ENCODE peak calls at places on chromosomes 7 and 10, in ten cellular contexts. A is keratinocyte; U is GM23338; Y is GM23248; B is heart left ventricle; J is right lobe of liver; S is CD4-positive, CD25-positive, alpha-beta regulatory T cell; O is mesendoderm; Z is CD8-positive, alpha-beta memory T cell; Q is Peyer's patch. K is an unnamed sample.

GRCh38 chr7:141014091-141014490 is 661 bp downstream of the MRPS33 start:
- DNase-seq in A (no peak), U (peak; percentile 25), Y (peak; percentile 70), B (no peak), J (no peak), S (no peak), O (no peak), Z (no peak), Q (no peak), K (no peak)

GRCh38 chr7:42014625-42015412 is 222.2 kb downstream of the GLI3 start:
- DNase-seq in A (peak; percentile 23), U (peak; percentile 86), Y (peak; percentile 38), B (no peak), J (no peak), S (peak; percentile 56), O (peak; percentile 83), Z (no peak), Q (no peak), K (no peak)

GRCh38 chr10:100895346-100895745 is 17.4 kb upstream of the SLF2 start:
- DNase-seq in A (no peak), U (no peak), Y (no peak), B (no peak), J (no peak), S (no peak), O (no peak), Z (no peak), Q (no peak), K (no peak)

GRCh38 chr7:70764701-70765208 is 367.2 kb upstream of the GALNT17 start:
- DNase-seq in A (no peak), U (no peak), Y (no peak), B (no peak), J (no peak), S (no peak), O (no peak), Z (no peak), Q (no peak), K (no peak)

GRCh38 chr7:69823151-69823744 is 225.0 kb downstream of the AUTS2 start:
- DNase-seq in A (no peak), U (no peak), Y (no peak), B (no peak), J (no peak), S (no peak), O (no peak), Z (no peak), Q (no peak), K (no peak)

GRCh38 chr10:72855129-72855528 is 38.4 kb upstream of the OIT3 start:
- DNase-seq in A (no peak), U (no peak), Y (no peak), B (no peak), J (no peak), S (no peak), O (no peak), Z (no peak), Q (no peak), K (no peak)

GRCh38 chr7:4110438-4110837 is 571.7 kb upstream of the FOXK1 start:
- DNase-seq in A (no peak), U (no peak), Y (no peak), B (no peak), J (no peak), S (no peak), O (no peak), Z (no peak), Q (no peak), K (no peak)

GRCh38 chr7:1642291-1642728 is 27.8 kb upstream of the ELFN1 start:
- DNase-seq in A (no peak), U (no peak), Y (no peak), B (no peak), J (no peak), S (no peak), O (no peak), Z (no peak), Q (no peak), K (no peak)

GRCh38 chr10:118246340-118247247 is 95.5 kb downstream of the FAM204A start:
- DNase-seq in A (no peak), U (peak; percentile 29), Y (no peak), B (no peak), J (no peak), S (no peak), O (no peak), Z (no peak), Q (no peak), K (no peak)

GRCh38 chr10:93821051-93821772 is 63.5 kb downstream of the LGI1 start:
- DNase-seq in A (no peak), U (peak; percentile 70), Y (peak; percentile 61), B (no peak), J (no peak), S (peak; percentile 10), O (peak; percentile 62), Z (no peak), Q (no peak), K (no peak)

GRCh38 chr7:121379930-121380329 is 16.2 kb downstream of the FAM3C start:
- DNase-seq in A (no peak), U (no peak), Y (no peak), B (no peak), J (no peak), S (no peak), O (no peak), Z (no peak), Q (no peak), K (no peak)
- H3K36me3 ChIP-seq in A (peaks cover 20% of the 10 kb centered on the region), U (peaks cover 9% of the 10 kb centered on the region), Y (peaks cover 15% of the 10 kb centered on the region), B (no peaks in the 10 kb centered on the region), J (peaks cover 4% of the 10 kb centered on the region), S (peaks cover 7% of the 10 kb centered on the region), O (no peaks in the 10 kb centered on the region), Z (no peaks in the 10 kb centered on the region), Q (no peaks in the 10 kb centered on the region), K (peaks cover 18% of the 10 kb centered on the region)

DNA sequence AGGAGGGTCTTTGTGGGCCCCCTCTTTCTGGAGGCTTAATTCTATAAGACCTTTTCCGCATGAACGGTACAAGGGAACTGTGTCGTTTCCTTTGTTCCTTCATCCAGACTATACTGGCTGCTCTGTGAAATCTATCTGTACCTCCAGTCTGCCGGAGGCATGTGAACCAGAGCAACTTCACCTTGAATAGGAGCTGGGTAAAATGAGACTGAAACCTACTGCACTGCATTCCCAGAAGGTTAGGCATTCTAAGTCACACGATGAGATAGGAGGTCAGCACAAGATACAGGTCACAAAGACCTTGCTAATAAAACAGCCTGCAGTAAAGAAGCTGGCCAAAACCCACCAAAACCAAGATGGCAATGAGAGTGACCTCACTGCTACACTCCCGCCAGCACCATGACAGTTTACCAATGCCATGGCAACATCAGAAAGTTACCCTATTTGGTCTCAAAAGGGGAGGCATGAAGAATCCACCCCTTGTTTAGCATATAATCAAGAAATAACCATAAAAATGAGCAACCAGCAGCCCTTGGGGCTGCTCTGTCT is 36.8 kb upstream of the INPP5F start:
- DNase-seq in A (no peak), U (peak; percentile 43), Y (no peak), B (no peak), J (no peak), S (no peak), O (peak; percentile 70), Z (no peak), Q (no peak), K (no peak)
- H3K4me1 ChIP-seq in A (peaks cover 17% of the 10 kb centered on the region), U (peaks cover 9% of the 10 kb centered on the region), Y (peaks cover 9% of the 10 kb centered on the region), B (peaks cover 3% of the 10 kb centered on the region), J (no peaks in the 10 kb centered on the region), S (peaks cover 12% of the 10 kb centered on the region), O (peaks cover 5% of the 10 kb centered on the region), Z (peaks cover 6% of the 10 kb centered on the region), Q (no peaks in the 10 kb centered on the region), K (peaks cover 6% of the 10 kb centered on the region)

DNA sequence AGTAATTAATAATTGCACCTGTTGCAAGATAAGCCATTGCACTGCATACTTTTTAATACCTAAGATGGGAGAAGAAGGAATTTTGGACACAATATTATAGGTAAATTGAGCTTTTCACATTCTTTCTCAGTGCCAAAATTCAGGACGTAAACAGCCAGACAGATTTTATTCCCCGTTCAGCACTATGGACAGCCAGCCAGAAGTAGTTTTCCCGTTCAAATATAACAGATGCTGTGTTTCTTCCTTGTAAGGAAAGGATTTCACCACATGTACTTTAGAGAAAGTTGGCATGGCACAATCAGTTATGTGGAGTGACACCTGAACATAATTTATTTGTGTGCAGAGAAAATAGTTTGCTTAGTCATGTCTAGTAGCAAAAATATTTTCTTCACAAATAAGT is 34.8 kb downstream of the SEMA3E start:
- DNase-seq in A (no peak), U (no peak), Y (peak; percentile 1), B (no peak), J (no peak), S (no peak), O (no peak), Z (no peak), Q (no peak), K (no peak)
- H3K27ac ChIP-seq in A (no peak overlapping the region), U (peak overlapping the region; percentile 28), Y (no peak overlapping the region), B (no peak overlapping the region), J (no peak overlapping the region), S (no peak overlapping the region), O (no peak overlapping the region), Z (no peak overlapping the region), Q (no peak overlapping the region), K (no peak overlapping the region)

GRCh38 chr7:155187061-155187785 is 110.5 kb upstream of the INSIG1 start:
- DNase-seq in A (no peak), U (no peak), Y (no peak), B (no peak), J (peak; percentile 25), S (no peak), O (no peak), Z (no peak), Q (no peak), K (no peak)

GRCh38 chr7:155189600-155189989 is 108.1 kb upstream of the INSIG1 start:
- DNase-seq in A (no peak), U (no peak), Y (peak; percentile 25), B (no peak), J (peak; percentile 33), S (no peak), O (no peak), Z (no peak), Q (no peak), K (no peak)

GRCh38 chr7:155188357-155188756 is 109.3 kb upstream of the INSIG1 start:
- DNase-seq in A (no peak), U (no peak), Y (no peak), B (no peak), J (no peak), S (peak; percentile 51), O (no peak), Z (no peak), Q (no peak), K (no peak)

GRCh38 chr7:155190608-155191536 is 106.8 kb upstream of the INSIG1 start:
- DNase-seq in A (no peak), U (peak; percentile 79), Y (peak; percentile 73), B (peak; percentile 49), J (peak; percentile 67), S (peak; percentile 51), O (peak; percentile 40), Z (peak; percentile 31), Q (peak; percentile 43), K (no peak)

DNA sequence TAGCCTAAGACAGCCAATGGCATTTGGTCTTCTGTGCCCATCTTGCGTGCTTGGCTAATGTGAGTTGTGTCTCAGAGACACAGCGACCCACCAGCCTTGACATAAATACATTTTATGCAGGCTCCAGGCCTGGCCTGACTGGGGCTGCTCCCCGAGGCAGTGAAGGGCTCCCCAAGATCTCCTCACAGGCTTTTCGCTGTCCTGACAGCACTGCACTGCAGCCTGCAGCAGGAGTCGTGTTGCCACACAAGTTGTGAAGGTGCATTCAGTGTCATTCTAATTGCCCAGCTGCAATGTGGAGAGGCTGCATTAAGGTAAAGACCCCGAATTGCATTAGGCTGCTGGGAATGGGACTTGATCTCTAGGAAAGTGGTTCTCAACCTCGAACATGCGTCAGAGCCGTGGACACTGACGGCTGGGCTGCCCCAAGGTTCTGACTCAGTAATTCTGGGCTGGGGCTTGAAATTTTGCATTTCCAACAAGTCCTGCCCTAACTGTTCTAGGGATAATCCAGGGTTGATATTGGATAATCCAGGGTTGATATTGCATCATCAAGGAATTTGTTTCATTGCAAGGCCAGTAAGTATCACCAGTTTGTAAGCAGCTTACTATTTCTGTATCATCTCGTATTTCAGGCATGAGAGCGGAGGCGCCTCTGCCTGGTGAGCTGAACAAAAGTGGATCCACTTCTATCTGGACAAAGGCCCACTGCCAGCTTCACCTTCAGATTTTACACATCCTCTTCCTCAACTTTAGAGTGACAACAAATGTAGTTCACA is 108.7 kb upstream of the INSIG1 start:
- DNase-seq in A (no peak), U (no peak), Y (peak; percentile 50), B (no peak), J (peak; percentile 20), S (no peak), O (no peak), Z (no peak), Q (no peak), K (no peak)
- H3K36me3 ChIP-seq in A (no peaks in the 10 kb centered on the region), U (no peaks in the 10 kb centered on the region), Y (no peaks in the 10 kb centered on the region), B (no peaks in the 10 kb centered on the region), J (no peaks in the 10 kb centered on the region), S (no peaks in the 10 kb centered on the region), O (no peaks in the 10 kb centered on the region), Z (no peaks in the 10 kb centered on the region), Q (no peaks in the 10 kb centered on the region), K (no peaks in the 10 kb centered on the region)